ENCODE peak calls at places on chromosomes 6 and 20, in seven cellular contexts. D, F, H, R, I, A and C are unnamed samples.

GRCh38 chr6:51929934-51930574 is 157.4 kb downstream of the PKHD1 start:
- DNase-seq in D (no peak), F (no peak), H (no peak), R (no peak), I (no peak), A (no peak), C (no peak)

GRCh38 chr6:48814957-48815356 is 648.1 kb downstream of the MMUT start:
- DNase-seq in D (no peak), F (no peak), H (no peak), R (no peak), I (no peak), A (no peak), C (no peak)

GRCh38 chr20:30499123-30499522 is 758.3 kb upstream of the DEFB115 start:
- DNase-seq in D (no peak), F (no peak), H (no peak), R (no peak), I (no peak), A (no peak), C (no peak)

GRCh38 chr6:143192766-143193165 is 132.1 kb downstream of the AIG1 start:
- DNase-seq in D (no peak), F (no peak), H (no peak), R (no peak), I (no peak), A (no peak), C (no peak)

GRCh38 chr20:2289475-2289874 is 6.3 kb upstream of the TGM3 start:
- DNase-seq in D (peak), F (no peak), H (no peak), R (peak), I (no peak), A (no peak), C (no peak)

GRCh38 chr6:122511193-122511924 is 39.8 kb upstream of the SERINC1 start:
- DNase-seq in D (no peak), F (no peak), H (no peak), R (no peak), I (no peak), A (no peak), C (no peak)

GRCh38 chr6:138970856-138971425 is 17.1 kb downstream of the REPS1 start:
- DNase-seq in D (no peak), F (peak), H (no peak), R (peak), I (peak), A (peak), C (peak)

GRCh38 chr20:36132802-36133211 is 21.7 kb upstream of the EPB41L1 start:
- DNase-seq in D (no peak), F (no peak), H (no peak), R (no peak), I (no peak), A (no peak), C (no peak)

GRCh38 chr6:121688974-121689373 is 253.5 kb downstream of the GJA1 start:
- DNase-seq in D (no peak), F (peak), H (no peak), R (no peak), I (no peak), A (no peak), C (no peak)

GRCh38 chr20:47359533-47360206 is 3.2 kb upstream of the ZMYND8 start:
- DNase-seq in D (no peak), F (no peak), H (no peak), R (no peak), I (no peak), A (no peak), C (no peak)

GRCh38 chr6:141988954-141989705 is 143.6 kb upstream of the GJE1 start:
- DNase-seq in D (no peak), F (peak), H (peak), R (peak), I (peak), A (no peak), C (peak)

GRCh38 chr6:116616757-116617093 is 446 bp downstream of the RSPH4A start:
- DNase-seq in D (no peak), F (peak), H (no peak), R (no peak), I (no peak), A (no peak), C (peak)

GRCh38 chr6:24431045-24431451 is 28.3 kb downstream of the MRS2 start:
- DNase-seq in D (no peak), F (peak), H (peak), R (peak), I (peak), A (no peak), C (peak)

GRCh38 chr6:82013561-82014275 is 233.8 kb downstream of the IBTK start:
- DNase-seq in D (no peak), F (peak), H (no peak), R (peak), I (no peak), A (no peak), C (no peak)

GRCh38 chr6:109260701-109261100 is 121.6 kb downstream of the CD164 start:
- DNase-seq in D (no peak), F (peak), H (no peak), R (no peak), I (no peak), A (no peak), C (no peak)

GRCh38 chr6:162615016-162615717 is 112.4 kb downstream of the PRKN start:
- DNase-seq in D (no peak), F (no peak), H (no peak), R (peak), I (no peak), A (no peak), C (no peak)

GRCh38 chr20:43915209-43916072 is 789 bp downstream of the TOX2 start:
- DNase-seq in D (peak), F (peak), H (no peak), R (peak), I (no peak), A (no peak), C (peak)

GRCh38 chr20:39283464-39283863 is 321.3 kb downstream of the DHX35 start:
- DNase-seq in D (no peak), F (no peak), H (no peak), R (no peak), I (no peak), A (no peak), C (no peak)
- TF ChIP-seq CTCF in D (no peak), F (no peak), H (no peak), R (no peak), I (no peak), A (no peak), C (no peak)

GRCh38 chr6:4176907-4177306 is 41.5 kb upstream of the ECI2 start:
- DNase-seq in D (no peak), F (no peak), H (no peak), R (no peak), I (no peak), A (no peak), C (no peak)
- TF ChIP-seq CTCF in D (no peak), F (no peak), H (no peak), R (no peak), I (no peak), A (no peak), C (no peak)

DNA sequence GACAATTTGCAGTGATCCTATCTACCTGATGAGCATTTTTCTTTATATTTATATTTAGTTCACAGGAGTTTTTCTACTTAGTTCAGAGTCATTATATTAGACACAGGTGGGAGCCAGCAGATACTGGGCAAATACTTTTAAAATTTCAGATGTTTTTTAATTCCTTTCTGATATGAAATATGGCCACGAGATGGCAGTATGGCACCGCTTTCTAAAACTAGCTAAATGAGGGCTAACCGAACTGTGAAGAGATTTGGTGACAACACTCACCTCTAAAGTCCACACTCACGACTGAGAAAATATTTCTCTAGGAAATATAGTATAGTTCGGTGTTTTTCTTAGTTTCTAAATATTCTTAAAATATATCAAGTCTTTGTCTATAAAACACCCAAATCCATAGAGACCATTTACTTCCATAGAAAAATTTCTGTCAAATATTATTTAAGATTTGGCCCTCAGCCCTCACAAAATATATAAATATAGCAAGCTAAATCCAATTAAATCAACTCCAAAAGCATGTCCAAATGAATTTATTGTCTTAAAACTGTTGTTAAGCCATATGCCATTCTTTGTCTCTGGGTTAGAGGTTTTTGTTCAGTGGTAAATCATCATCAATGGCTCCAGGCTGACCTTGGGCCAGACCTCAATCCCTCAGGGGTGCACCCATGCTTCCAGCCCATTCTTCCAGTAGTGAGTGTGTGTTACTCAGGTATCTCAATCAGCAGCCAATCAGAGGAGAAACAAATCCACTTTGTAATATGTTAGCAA is 63.6 kb downstream of the HUS1B start:
- DNase-seq in D (no peak), F (peak), H (peak), R (peak), I (no peak), A (peak), C (peak)
- TF ChIP-seq CTCF in D (peak), F (peak), H (peak), R (peak), I (peak), A (peak), C (peak)

GRCh38 chr6:13485923-13486557 is 1.4 kb downstream of the GFOD1 start:
- DNase-seq in D (no peak), F (peak), H (peak), R (peak), I (no peak), A (no peak), C (peak)
- TF ChIP-seq CTCF in D (no peak), F (no peak), H (no peak), R (no peak), I (no peak), A (no peak), C (no peak)

GRCh38 chr6:2450546-2450945 is 205.1 kb upstream of the GMDS start:
- DNase-seq in D (no peak), F (no peak), H (peak), R (peak), I (no peak), A (no peak), C (no peak)
- TF ChIP-seq CTCF in D (no peak), F (no peak), H (no peak), R (no peak), I (no peak), A (no peak), C (no peak)